ENCODE peak calls at places on chromosomes 6 and 20, in five cellular contexts. Y is K562, V is SK-N-SH, W is GM12878, P is HepG2. K is an unnamed sample.

GRCh38 chr6:154169193-154169847 is 130.3 kb downstream of the OPRM1 start:
- DNase-seq in Y (no peak), V (no peak), W (no peak), P (no peak), K (no peak)

GRCh38 chr6:137044366-137045220 is at the start of gene IL20RA:
- DNase-seq in Y (no peak), V (peak; percentile 87), W (no peak), P (no peak), K (no peak)

GRCh38 chr6:57303931-57304681 is 13.3 kb upstream of the PRIM2 start:
- DNase-seq in Y (no peak), V (peak; percentile 37), W (no peak), P (no peak), K (no peak)

GRCh38 chr6:167748458-167749379 is 78.0 kb upstream of the AFDN start:
- DNase-seq in Y (no peak), V (peak; percentile 57), W (no peak), P (no peak), K (no peak)

GRCh38 chr20:41276317-41276751 is 41.2 kb downstream of the ZHX3 start:
- DNase-seq in Y (no peak), V (no peak), W (no peak), P (no peak), K (no peak)

GRCh38 chr6:139423037-139423698 is 48.7 kb upstream of the CITED2 start:
- DNase-seq in Y (no peak), V (no peak), W (no peak), P (no peak), K (no peak)

GRCh38 chr20:51826372-51826771 is 24.1 kb upstream of the SALL4 start:
- DNase-seq in Y (no peak), V (no peak), W (no peak), P (no peak), K (no peak)

GRCh38 chr6:32436995-32437836 is 2.5 kb upstream of the HLA-DRA start:
- DNase-seq in Y (no peak), V (no peak), W (peak; percentile 95), P (no peak), K (no peak)

GRCh38 chr6:15909290-15910070 is 219.4 kb upstream of the MYLIP start:
- DNase-seq in Y (peak; percentile 37), V (no peak), W (no peak), P (no peak), K (no peak)

GRCh38 chr6:25413506-25413905 is 134.3 kb downstream of the CARMIL1 start:
- DNase-seq in Y (no peak), V (no peak), W (no peak), P (no peak), K (no peak)

GRCh38 chr20:47576516-47577033 is 74.9 kb downstream of the NCOA3 start:
- DNase-seq in Y (peak; percentile 90), V (peak; percentile 72), W (peak; percentile 46), P (peak; percentile 97), K (peak; percentile 71)

GRCh38 chr6:109455161-109455501 is 441 bp downstream of the MICAL1 start:
- DNase-seq in Y (no peak), V (no peak), W (no peak), P (no peak), K (no peak)

GRCh38 chr20:58778774-58779173 is 71.9 kb downstream of the GNAS-AS1 start:
- DNase-seq in Y (no peak), V (no peak), W (no peak), P (no peak), K (no peak)

GRCh38 chr20:54633374-54633773 is 158.0 kb downstream of the DOK5 start:
- DNase-seq in Y (no peak), V (no peak), W (peak; percentile 30), P (no peak), K (no peak)

GRCh38 chr6:149716181-149716580 is 1.7 kb downstream of the LATS1 start:
- DNase-seq in Y (no peak), V (no peak), W (no peak), P (no peak), K (no peak)

GRCh38 chr20:47574616-47575401 is 73.1 kb downstream of the NCOA3 start:
- DNase-seq in Y (peak; percentile 57), V (peak; percentile 62), W (no peak), P (no peak), K (no peak)

GRCh38 chr6:39847216-39847615 is 55.0 kb downstream of the DAAM2 start:
- DNase-seq in Y (no peak), V (no peak), W (no peak), P (no peak), K (no peak)

GRCh38 chr6:120108061-120108795 is 758.7 kb upstream of the MAN1A1 start:
- DNase-seq in Y (no peak), V (no peak), W (no peak), P (no peak), K (no peak)

GRCh38 chr6:165611294-165611693 is 51.7 kb downstream of the PDE10A start:
- DNase-seq in Y (no peak), V (no peak), W (no peak), P (no peak), K (no peak)

DNA sequence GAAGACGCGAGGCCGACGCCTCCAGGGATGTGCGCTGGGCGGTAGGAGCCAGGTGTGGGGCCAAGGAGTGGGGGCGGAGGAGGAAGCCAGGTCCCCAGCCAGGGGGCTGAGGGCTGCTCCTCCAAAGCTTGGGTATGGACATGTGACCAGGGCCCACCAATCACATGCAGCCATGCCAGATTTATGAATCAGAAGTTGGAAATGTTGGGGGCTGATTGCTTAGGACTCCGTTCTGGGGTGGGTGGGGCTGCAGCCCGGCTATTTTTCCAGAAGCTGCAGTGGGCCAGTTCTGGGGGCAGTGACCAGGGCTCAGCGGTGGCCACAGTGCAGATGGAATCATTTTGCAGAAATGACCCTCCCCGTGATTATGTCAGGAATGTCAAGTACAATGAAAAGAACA is 96.0 kb downstream of the CEBPB start:
- DNase-seq in Y (no peak), V (peak; percentile 67), W (no peak), P (no peak), K (peak; percentile 48)
- TF ChIP-seq FOXM1 in Y (no peak), V (no peak), W (no peak), P (no peak), K (no peak)

GRCh38 chr6:143739341-143739851 is 61.6 kb downstream of the PHACTR2 start:
- DNase-seq in Y (no peak), V (no peak), W (no peak), P (no peak), K (no peak)
- TF ChIP-seq FOXM1 in Y (no peak), V (no peak), W (no peak), P (no peak), K (no peak)

DNA sequence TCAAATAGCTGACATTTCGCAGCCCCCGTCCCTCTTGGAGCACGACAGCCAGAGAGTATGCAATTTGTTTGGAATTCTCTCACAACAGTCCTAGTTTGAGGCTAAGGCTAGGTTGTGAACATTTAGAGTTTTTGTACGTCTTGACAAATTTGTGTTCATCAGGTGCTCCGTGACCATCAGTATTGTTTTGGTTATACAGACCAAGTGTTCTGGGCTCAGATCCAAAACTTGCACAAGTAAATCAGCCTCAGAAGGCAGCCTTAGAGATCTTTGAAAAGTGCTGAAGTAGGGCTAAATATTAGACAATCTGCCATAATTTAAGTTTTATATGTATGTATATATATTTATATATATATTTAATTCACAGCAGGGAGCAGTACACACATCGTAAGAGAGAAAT is 83.5 kb downstream of the PLCB1 start:
- DNase-seq in Y (no peak), V (no peak), W (no peak), P (no peak), K (no peak)
- TF ChIP-seq FOXM1 in Y (no peak), V (no peak), W (no peak), P (no peak), K (no peak)

GRCh38 chr20:35902545-35902941 is 51.8 kb downstream of the SCAND1 start:
- DNase-seq in Y (peak; percentile 64), V (no peak), W (no peak), P (no peak), K (no peak)

GRCh38 chr20:35895476-35895875 is 58.8 kb downstream of the SCAND1 start:
- DNase-seq in Y (no peak), V (no peak), W (no peak), P (no peak), K (no peak)

GRCh38 chr20:35903843-35904242 is 50.5 kb downstream of the SCAND1 start:
- DNase-seq in Y (peak; percentile 59), V (no peak), W (no peak), P (no peak), K (no peak)

GRCh38 chr20:35901678-35902544 is 52.4 kb downstream of the SCAND1 start:
- DNase-seq in Y (peak; percentile 85), V (no peak), W (no peak), P (peak; percentile 33), K (no peak)

GRCh38 chr20:35899064-35899463 is 55.2 kb downstream of the SCAND1 start:
- DNase-seq in Y (no peak), V (no peak), W (no peak), P (no peak), K (no peak)
- TF ChIP-seq FOXM1 in Y (no peak), V (no peak), W (no peak), P (no peak), K (no peak)

GRCh38 chr6:226516-227073 is 65.7 kb upstream of the DUSP22 start:
- DNase-seq in Y (no peak), V (no peak), W (peak; percentile 68), P (no peak), K (no peak)

GRCh38 chr6:225907-226306 is 66.4 kb upstream of the DUSP22 start:
- DNase-seq in Y (no peak), V (no peak), W (no peak), P (no peak), K (no peak)

GRCh38 chr6:227812-228338 is 64.4 kb upstream of the DUSP22 start:
- DNase-seq in Y (no peak), V (no peak), W (peak; percentile 95), P (no peak), K (no peak)

GRCh38 chr6:228881-229651 is 63.2 kb upstream of the DUSP22 start:
- DNase-seq in Y (no peak), V (no peak), W (peak; percentile 98), P (no peak), K (no peak)

GRCh38 chr6:227074-227782 is 65.1 kb upstream of the DUSP22 start:
- DNase-seq in Y (peak; percentile 21), V (no peak), W (peak; percentile 95), P (no peak), K (no peak)
- TF ChIP-seq FOXM1 in Y (no peak), V (no peak), W (no peak), P (no peak), K (no peak)

GRCh38 chr6:27604986-27605385 is 132.1 kb upstream of the ZNF184 start:
- DNase-seq in Y (peak; percentile 64), V (no peak), W (no peak), P (no peak), K (peak; percentile 25)

GRCh38 chr6:27599859-27600532 is 127.1 kb upstream of the ZNF184 start:
- DNase-seq in Y (no peak), V (no peak), W (no peak), P (no peak), K (no peak)

GRCh38 chr6:27605401-27606342 is 132.8 kb upstream of the ZNF184 start:
- DNase-seq in Y (peak; percentile 91), V (no peak), W (no peak), P (peak; percentile 61), K (peak; percentile 55)

DNA sequence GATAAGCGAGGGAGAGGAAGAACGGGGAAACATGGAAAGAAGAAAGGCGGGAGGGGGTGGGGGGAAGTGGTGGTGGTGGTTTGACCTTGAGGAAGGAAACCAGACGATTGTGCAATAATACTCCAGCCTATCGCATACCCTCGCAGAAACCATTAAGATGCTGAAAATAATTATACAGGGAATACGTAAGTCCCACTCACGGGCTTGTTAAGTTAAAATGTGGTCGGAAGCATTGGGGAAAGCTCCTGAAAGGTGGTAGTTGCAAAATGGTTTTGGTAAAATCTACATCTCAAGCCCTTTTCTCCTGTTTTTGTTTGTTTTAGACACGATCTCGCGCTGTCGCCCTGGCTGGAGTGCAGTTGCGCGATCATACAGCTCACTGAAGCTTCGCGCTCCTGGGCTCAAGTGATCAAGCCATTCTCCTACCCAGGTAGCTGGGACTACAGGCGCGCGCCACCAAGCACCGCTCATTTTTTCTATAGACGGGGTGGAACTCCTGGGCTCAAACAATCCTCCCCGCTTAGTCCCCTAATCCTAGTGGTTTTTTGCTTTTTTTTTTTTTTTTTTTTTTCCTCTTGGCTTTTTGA is 128.9 kb upstream of the ZNF184 start:
- DNase-seq in Y (peak; percentile 84), V (no peak), W (no peak), P (no peak), K (peak; percentile 37)
- TF ChIP-seq FOXM1 in Y (no peak), V (no peak), W (no peak), P (no peak), K (no peak)